ENCODE peak calls at places on chromosomes 13 and 19, in seven cellular contexts. One of them, this sample, is unnamed.

GRCh38 chr13:66660013-66660804 is 569.9 kb downstream of the PCDH9 start:
- DNase-seq in CD8-positive, alpha-beta memory T cell: no peak
- DNase-seq in GM23248: peak; percentile 2
- DNase-seq in fibroblast of lung: peak; percentile 40
- DNase-seq in stomach: no peak
- DNase-seq in caudate nucleus: no peak
- DNase-seq in ascending aorta: no peak
- DNase-seq in this sample: no peak

GRCh38 chr13:41917641-41918040 is 43.3 kb downstream of the VWA8 start:
- DNase-seq in CD8-positive, alpha-beta memory T cell: no peak
- DNase-seq in GM23248: peak; percentile 72
- DNase-seq in fibroblast of lung: peak; percentile 87
- DNase-seq in stomach: no peak
- DNase-seq in caudate nucleus: no peak
- DNase-seq in ascending aorta: no peak
- DNase-seq in this sample: no peak

GRCh38 chr13:73922728-73923393 is 211.3 kb downstream of the KLF12 start:
- DNase-seq in CD8-positive, alpha-beta memory T cell: no peak
- DNase-seq in GM23248: peak; percentile 75
- DNase-seq in fibroblast of lung: no peak
- DNase-seq in stomach: no peak
- DNase-seq in caudate nucleus: no peak
- DNase-seq in ascending aorta: no peak
- DNase-seq in this sample: no peak

GRCh38 chr13:95122063-95122462 is 179.2 kb downstream of the ABCC4 start:
- DNase-seq in CD8-positive, alpha-beta memory T cell: no peak
- DNase-seq in GM23248: no peak
- DNase-seq in fibroblast of lung: no peak
- DNase-seq in stomach: no peak
- DNase-seq in caudate nucleus: no peak
- DNase-seq in ascending aorta: no peak
- DNase-seq in this sample: no peak

GRCh38 chr19:13795595-13796300 is 505 bp downstream of the ZSWIM4 start:
- DNase-seq in CD8-positive, alpha-beta memory T cell: no peak
- DNase-seq in GM23248: peak; percentile 51
- DNase-seq in fibroblast of lung: no peak
- DNase-seq in stomach: no peak
- DNase-seq in caudate nucleus: no peak
- DNase-seq in ascending aorta: no peak
- DNase-seq in this sample: peak; percentile 54

GRCh38 chr13:74889321-74889720 is 592.6 kb downstream of the TBC1D4 start:
- DNase-seq in CD8-positive, alpha-beta memory T cell: no peak
- DNase-seq in GM23248: no peak
- DNase-seq in fibroblast of lung: peak; percentile 41
- DNase-seq in stomach: no peak
- DNase-seq in caudate nucleus: no peak
- DNase-seq in ascending aorta: no peak
- DNase-seq in this sample: no peak

GRCh38 chr13:99218969-99219368 is 18.3 kb downstream of the UBAC2 start:
- DNase-seq in CD8-positive, alpha-beta memory T cell: peak; percentile 87
- DNase-seq in GM23248: no peak
- DNase-seq in fibroblast of lung: no peak
- DNase-seq in stomach: no peak
- DNase-seq in caudate nucleus: no peak
- DNase-seq in ascending aorta: no peak
- DNase-seq in this sample: no peak

GRCh38 chr13:78012046-78012445 is 93.4 kb upstream of the EDNRB start:
- DNase-seq in CD8-positive, alpha-beta memory T cell: no peak
- DNase-seq in GM23248: no peak
- DNase-seq in fibroblast of lung: no peak
- DNase-seq in stomach: no peak
- DNase-seq in caudate nucleus: no peak
- DNase-seq in ascending aorta: no peak
- DNase-seq in this sample: no peak

GRCh38 chr19:37361994-37362393 is 8.9 kb upstream of the ZNF527 start:
- DNase-seq in CD8-positive, alpha-beta memory T cell: no peak
- DNase-seq in GM23248: peak; percentile 43
- DNase-seq in fibroblast of lung: no peak
- DNase-seq in stomach: no peak
- DNase-seq in caudate nucleus: no peak
- DNase-seq in ascending aorta: no peak
- DNase-seq in this sample: no peak

GRCh38 chr13:64471916-64472315 is 2758.2 kb downstream of the PCDH9 start:
- DNase-seq in CD8-positive, alpha-beta memory T cell: no peak
- DNase-seq in GM23248: peak; percentile 54
- DNase-seq in fibroblast of lung: peak; percentile 76
- DNase-seq in stomach: no peak
- DNase-seq in caudate nucleus: no peak
- DNase-seq in ascending aorta: no peak
- DNase-seq in this sample: no peak

GRCh38 chr19:38644719-38645118 is 2.7 kb upstream of the ACTN4 start:
- DNase-seq in CD8-positive, alpha-beta memory T cell: no peak
- DNase-seq in GM23248: no peak
- DNase-seq in fibroblast of lung: no peak
- DNase-seq in stomach: no peak
- DNase-seq in caudate nucleus: no peak
- DNase-seq in ascending aorta: no peak
- DNase-seq in this sample: no peak

GRCh38 chr19:46386996-46387712 is 26.2 kb downstream of the CCDC8 start:
- DNase-seq in CD8-positive, alpha-beta memory T cell: no peak
- DNase-seq in GM23248: no peak
- DNase-seq in fibroblast of lung: no peak
- DNase-seq in stomach: no peak
- DNase-seq in caudate nucleus: no peak
- DNase-seq in ascending aorta: no peak
- DNase-seq in this sample: no peak

GRCh38 chr13:43792456-43792855 is 5.7 kb upstream of the ENOX1 start:
- DNase-seq in CD8-positive, alpha-beta memory T cell: no peak
- DNase-seq in GM23248: peak; percentile 12
- DNase-seq in fibroblast of lung: peak; percentile 14
- DNase-seq in stomach: no peak
- DNase-seq in caudate nucleus: no peak
- DNase-seq in ascending aorta: no peak
- DNase-seq in this sample: no peak

GRCh38 chr19:8367327-8368001 is 3.5 kb downstream of the ANGPTL4 start:
- DNase-seq in CD8-positive, alpha-beta memory T cell: no peak
- DNase-seq in GM23248: peak; percentile 92
- DNase-seq in fibroblast of lung: peak; percentile 98
- DNase-seq in stomach: peak; percentile 96
- DNase-seq in caudate nucleus: peak; percentile 46
- DNase-seq in ascending aorta: no peak
- DNase-seq in this sample: peak; percentile 61

GRCh38 chr13:22218784-22219183 is 547.9 kb downstream of the FGF9 start:
- DNase-seq in CD8-positive, alpha-beta memory T cell: no peak
- DNase-seq in GM23248: peak; percentile 3
- DNase-seq in fibroblast of lung: no peak
- DNase-seq in stomach: no peak
- DNase-seq in caudate nucleus: no peak
- DNase-seq in ascending aorta: no peak
- DNase-seq in this sample: no peak

GRCh38 chr19:16324064-16324383 is 602 bp upstream of the KLF2 start:
- DNase-seq in CD8-positive, alpha-beta memory T cell: no peak
- DNase-seq in GM23248: no peak
- DNase-seq in fibroblast of lung: no peak
- DNase-seq in stomach: no peak
- DNase-seq in caudate nucleus: no peak
- DNase-seq in ascending aorta: no peak
- DNase-seq in this sample: no peak

GRCh38 chr19:42203700-42204099 is 13.8 kb downstream of the DEDD2 start:
- DNase-seq in CD8-positive, alpha-beta memory T cell: no peak
- DNase-seq in GM23248: no peak
- DNase-seq in fibroblast of lung: no peak
- DNase-seq in stomach: no peak
- DNase-seq in caudate nucleus: no peak
- DNase-seq in ascending aorta: no peak
- DNase-seq in this sample: no peak

GRCh38 chr19:47188507-47189033 is 42.4 kb downstream of the BBC3 start:
- DNase-seq in CD8-positive, alpha-beta memory T cell: no peak
- DNase-seq in GM23248: no peak
- DNase-seq in fibroblast of lung: no peak
- DNase-seq in stomach: no peak
- DNase-seq in caudate nucleus: no peak
- DNase-seq in ascending aorta: no peak
- DNase-seq in this sample: no peak

GRCh38 chr13:92589955-92590354 is 636.7 kb upstream of the GPC6 start:
- DNase-seq in CD8-positive, alpha-beta memory T cell: no peak
- DNase-seq in GM23248: no peak
- DNase-seq in fibroblast of lung: no peak
- DNase-seq in stomach: no peak
- DNase-seq in caudate nucleus: no peak
- DNase-seq in ascending aorta: no peak
- DNase-seq in this sample: no peak

GRCh38 chr19:269241-269640 is 22.0 kb downstream of the PLPP2 start:
- DNase-seq in CD8-positive, alpha-beta memory T cell: no peak
- DNase-seq in GM23248: no peak
- DNase-seq in fibroblast of lung: no peak
- DNase-seq in stomach: no peak
- DNase-seq in caudate nucleus: no peak
- DNase-seq in ascending aorta: no peak
- DNase-seq in this sample: no peak

GRCh38 chr13:101618440-101619187 is 166.1 kb downstream of the ITGBL1 start:
- DNase-seq in CD8-positive, alpha-beta memory T cell: peak; percentile 42
- DNase-seq in GM23248: no peak
- DNase-seq in fibroblast of lung: no peak
- DNase-seq in stomach: no peak
- DNase-seq in caudate nucleus: no peak
- DNase-seq in ascending aorta: no peak
- DNase-seq in this sample: no peak

GRCh38 chr13:106527806-106528205 is 7.7 kb downstream of the EFNB2 start:
- DNase-seq in CD8-positive, alpha-beta memory T cell: no peak
- DNase-seq in GM23248: no peak
- DNase-seq in fibroblast of lung: no peak
- DNase-seq in stomach: no peak
- DNase-seq in caudate nucleus: no peak
- DNase-seq in ascending aorta: no peak
- DNase-seq in this sample: no peak

GRCh38 chr13:106530907-106531520 is 4.4 kb downstream of the EFNB2 start:
- DNase-seq in CD8-positive, alpha-beta memory T cell: no peak
- DNase-seq in GM23248: no peak
- DNase-seq in fibroblast of lung: no peak
- DNase-seq in stomach: no peak
- DNase-seq in caudate nucleus: no peak
- DNase-seq in ascending aorta: no peak
- DNase-seq in this sample: no peak

GRCh38 chr13:106528711-106529414 is 6.6 kb downstream of the EFNB2 start:
- DNase-seq in CD8-positive, alpha-beta memory T cell: no peak
- DNase-seq in GM23248: no peak
- DNase-seq in fibroblast of lung: no peak
- DNase-seq in stomach: no peak
- DNase-seq in caudate nucleus: no peak
- DNase-seq in ascending aorta: no peak
- DNase-seq in this sample: no peak

GRCh38 chr13:106530209-106530906 is 5.1 kb downstream of the EFNB2 start:
- DNase-seq in CD8-positive, alpha-beta memory T cell: no peak
- DNase-seq in GM23248: no peak
- DNase-seq in fibroblast of lung: no peak
- DNase-seq in stomach: no peak
- DNase-seq in caudate nucleus: no peak
- DNase-seq in ascending aorta: no peak
- DNase-seq in this sample: no peak

DNA sequence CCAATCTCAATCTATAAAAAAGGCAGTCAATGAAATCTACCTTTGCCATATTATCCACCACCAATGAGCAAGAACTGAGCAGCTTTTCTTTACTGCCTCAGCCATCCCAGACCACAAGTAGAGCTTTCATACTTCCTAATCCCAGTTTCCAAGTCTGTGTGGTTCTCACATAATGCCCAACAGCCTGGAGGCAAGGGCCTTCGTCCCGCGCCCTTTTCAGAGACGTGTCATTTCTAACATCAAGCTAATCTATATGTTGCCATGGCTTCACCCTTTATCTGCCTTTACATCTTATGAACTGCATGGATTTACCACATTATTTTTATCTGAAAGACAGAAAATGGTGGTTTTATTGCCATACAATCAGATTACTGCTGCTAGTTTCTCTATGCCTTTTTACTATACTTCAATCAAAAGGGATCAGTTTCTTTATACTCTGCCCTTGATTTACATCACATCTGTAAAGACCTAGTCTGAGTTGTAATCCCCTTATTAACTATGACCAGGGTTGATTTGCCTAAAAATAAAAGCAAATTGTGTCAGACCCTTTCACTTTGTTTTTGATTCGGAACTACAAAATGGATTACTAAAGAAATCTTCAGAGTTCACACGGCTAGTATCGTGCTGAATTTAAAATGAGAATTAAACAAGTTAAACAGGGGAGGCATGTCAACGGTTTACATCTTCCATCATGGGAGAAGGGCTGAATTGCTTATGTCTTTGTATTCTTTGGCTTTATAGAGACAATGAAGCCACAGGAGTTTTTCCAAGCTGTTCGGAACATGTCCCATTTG is 5.8 kb downstream of the EFNB2 start:
- DNase-seq in CD8-positive, alpha-beta memory T cell: no peak
- DNase-seq in GM23248: no peak
- DNase-seq in fibroblast of lung: no peak
- DNase-seq in stomach: no peak
- DNase-seq in caudate nucleus: no peak
- DNase-seq in ascending aorta: no peak
- DNase-seq in this sample: no peak
- H3K27ac ChIP-seq in CD8-positive, alpha-beta memory T cell: no peak overlapping the region
- H3K27ac ChIP-seq in GM23248: no peak overlapping the region
- H3K27ac ChIP-seq in fibroblast of lung: no peak overlapping the region
- H3K27ac ChIP-seq in stomach: no peak overlapping the region
- H3K27ac ChIP-seq in caudate nucleus: peak overlapping the region; percentile 46
- H3K27ac ChIP-seq in ascending aorta: peak overlapping the region; percentile 97
- H3K27ac ChIP-seq in this sample: no peak overlapping the region

DNA sequence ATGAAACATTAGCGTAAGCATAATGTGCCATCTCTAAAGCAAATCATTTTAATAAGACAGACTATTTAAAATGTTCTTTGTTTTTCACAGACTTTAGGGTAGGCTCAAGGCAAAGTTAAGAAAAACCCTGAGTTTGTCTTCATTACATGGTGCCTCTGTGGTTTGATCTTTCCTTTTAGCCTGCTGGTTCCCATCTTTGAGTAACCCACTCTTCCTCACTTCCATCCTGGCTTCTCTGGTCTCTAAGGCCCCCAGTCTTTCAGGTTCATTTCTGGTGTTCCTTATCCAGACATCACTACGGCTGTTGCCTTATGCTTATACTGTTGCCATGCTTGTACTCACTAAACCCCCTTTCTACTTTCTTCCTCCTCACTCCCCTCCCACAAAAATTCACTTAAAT is 38.4 kb downstream of the DACH1 start:
- DNase-seq in CD8-positive, alpha-beta memory T cell: no peak
- DNase-seq in GM23248: no peak
- DNase-seq in fibroblast of lung: no peak
- DNase-seq in stomach: no peak
- DNase-seq in caudate nucleus: no peak
- DNase-seq in ascending aorta: no peak
- DNase-seq in this sample: no peak
- H3K27ac ChIP-seq in CD8-positive, alpha-beta memory T cell: no peak overlapping the region
- H3K27ac ChIP-seq in GM23248: no peak overlapping the region
- H3K27ac ChIP-seq in fibroblast of lung: no peak overlapping the region
- H3K27ac ChIP-seq in stomach: no peak overlapping the region
- H3K27ac ChIP-seq in caudate nucleus: no peak overlapping the region
- H3K27ac ChIP-seq in ascending aorta: no peak overlapping the region
- H3K27ac ChIP-seq in this sample: no peak overlapping the region

GRCh38 chr13:97978661-97979450 is 25.4 kb downstream of the IPO5 start:
- DNase-seq in CD8-positive, alpha-beta memory T cell: no peak
- DNase-seq in GM23248: peak; percentile 64
- DNase-seq in fibroblast of lung: peak; percentile 47
- DNase-seq in stomach: no peak
- DNase-seq in caudate nucleus: no peak
- DNase-seq in ascending aorta: no peak
- DNase-seq in this sample: no peak
- H3K27ac ChIP-seq in CD8-positive, alpha-beta memory T cell: no peak overlapping the region
- H3K27ac ChIP-seq in GM23248: peak overlapping the region; percentile 67
- H3K27ac ChIP-seq in fibroblast of lung: no peak overlapping the region
- H3K27ac ChIP-seq in stomach: no peak overlapping the region
- H3K27ac ChIP-seq in caudate nucleus: no peak overlapping the region
- H3K27ac ChIP-seq in ascending aorta: no peak overlapping the region
- H3K27ac ChIP-seq in this sample: no peak overlapping the region

GRCh38 chr13:109684836-109685602 is 101.4 kb downstream of the IRS2 start:
- DNase-seq in CD8-positive, alpha-beta memory T cell: no peak
- DNase-seq in GM23248: no peak
- DNase-seq in fibroblast of lung: peak; percentile 64
- DNase-seq in stomach: peak; percentile 72
- DNase-seq in caudate nucleus: no peak
- DNase-seq in ascending aorta: no peak
- DNase-seq in this sample: no peak
- H3K27ac ChIP-seq in CD8-positive, alpha-beta memory T cell: no peak overlapping the region
- H3K27ac ChIP-seq in GM23248: no peak overlapping the region
- H3K27ac ChIP-seq in fibroblast of lung: no peak overlapping the region
- H3K27ac ChIP-seq in stomach: peak overlapping the region; percentile 85
- H3K27ac ChIP-seq in caudate nucleus: peak overlapping the region; percentile 31
- H3K27ac ChIP-seq in ascending aorta: no peak overlapping the region
- H3K27ac ChIP-seq in this sample: no peak overlapping the region

This sample was measured in substantia nigra.